ENCODE peak calls at places on chromosome 1, in seven cellular contexts. X is osteocyte; Y is NCI-H1105; E is HFF-Myc; F is germinal center; G is GM04503; A is stimulated activated CD4-positive, alpha-beta T cell treated with anti-CD3 and anti-CD28 coated beads, TNF-alpha, amount 100 ng/mL, for 48 hours. I is an unnamed sample.

GRCh38 chr1:232620356-232620841 is 9.5 kb downstream of the SIPA1L2 start:
- DNase-seq in X (no peak), Y (peak; percentile 87), E (peak; percentile 32), F (no peak), G (no peak), A (no peak), I (no peak)

GRCh38 chr1:203306089-203306969 is 1.0 kb downstream of the BTG2 start:
- DNase-seq in X (peak; percentile 94), Y (peak; percentile 85), E (peak; percentile 77), F (no peak), G (peak; percentile 52), A (no peak), I (peak; percentile 70)

GRCh38 chr1:220767312-220768126 is 19.2 kb upstream of the MTARC1 start:
- DNase-seq in X (no peak), Y (no peak), E (no peak), F (no peak), G (no peak), A (no peak), I (no peak)

GRCh38 chr1:65980241-65980640 is 187.5 kb downstream of the PDE4B start:
- DNase-seq in X (no peak), Y (no peak), E (no peak), F (no peak), G (no peak), A (no peak), I (no peak)

GRCh38 chr1:99887890-99888289 is 37.7 kb downstream of the AGL start:
- DNase-seq in X (no peak), Y (no peak), E (no peak), F (no peak), G (no peak), A (no peak), I (no peak)

GRCh38 chr1:212721388-212722247 is 22.0 kb upstream of the BATF3 start:
- DNase-seq in X (no peak), Y (no peak), E (peak; percentile 59), F (no peak), G (peak; percentile 61), A (no peak), I (no peak)

GRCh38 chr1:59446257-59446901 is 149.5 kb downstream of the FGGY start:
- DNase-seq in X (no peak), Y (no peak), E (no peak), F (no peak), G (peak; percentile 74), A (no peak), I (no peak)

GRCh38 chr1:94801919-94802546 is 18.1 kb upstream of the SLC44A3 start:
- DNase-seq in X (no peak), Y (peak; percentile 48), E (peak; percentile 72), F (no peak), G (peak; percentile 66), A (no peak), I (peak; percentile 66)

GRCh38 chr1:19925342-19926070 is 2.1 kb upstream of the PLA2G2E start:
- DNase-seq in X (no peak), Y (no peak), E (no peak), F (no peak), G (no peak), A (no peak), I (no peak)

GRCh38 chr1:18531503-18531845 is 50.7 kb downstream of the KLHDC7A start:
- DNase-seq in X (peak; percentile 57), Y (no peak), E (no peak), F (no peak), G (no peak), A (no peak), I (no peak)

GRCh38 chr1:185155600-185156320 is 993 bp downstream of the TRMT1L start:
- DNase-seq in X (no peak), Y (no peak), E (no peak), F (peak; percentile 13), G (no peak), A (no peak), I (no peak)

GRCh38 chr1:154727409-154727808 is 119.4 kb upstream of the ADAR start:
- DNase-seq in X (no peak), Y (no peak), E (no peak), F (no peak), G (no peak), A (no peak), I (no peak)

GRCh38 chr1:182054698-182055326 is 6.7 kb downstream of the ZNF648 start:
- DNase-seq in X (no peak), Y (peak; percentile 62), E (no peak), F (peak; percentile 22), G (no peak), A (peak; percentile 65), I (no peak)

GRCh38 chr1:24045766-24046165 is 65.6 kb upstream of the SRSF10 start:
- DNase-seq in X (no peak), Y (no peak), E (no peak), F (no peak), G (no peak), A (no peak), I (no peak)

GRCh38 chr1:114671011-114671938 is 1.4 kb upstream of the DENND2C start:
- DNase-seq in X (no peak), Y (peak; percentile 1), E (no peak), F (peak; percentile 24), G (no peak), A (no peak), I (no peak)

GRCh38 chr1:90474731-90475130 is 242.4 kb downstream of the BARHL2 start:
- DNase-seq in X (no peak), Y (no peak), E (no peak), F (no peak), G (no peak), A (no peak), I (no peak)

GRCh38 chr1:869499-870244 is 54.1 kb upstream of the SAMD11 start:
- DNase-seq in X (peak; percentile 90), Y (no peak), E (no peak), F (peak; percentile 82), G (no peak), A (peak; percentile 72), I (no peak)

GRCh38 chr1:55827350-55827749 is 612.2 kb upstream of the USP24 start:
- DNase-seq in X (no peak), Y (no peak), E (peak; percentile 87), F (no peak), G (peak; percentile 94), A (no peak), I (peak; percentile 89)

GRCh38 chr1:41722184-41722583 is 196.5 kb downstream of the HIVEP3 start:
- DNase-seq in X (no peak), Y (no peak), E (no peak), F (no peak), G (no peak), A (no peak), I (no peak)

GRCh38 chr1:51044834-51045233 is 57.2 kb upstream of the C1orf185 start:
- DNase-seq in X (no peak), Y (no peak), E (no peak), F (no peak), G (no peak), A (no peak), I (no peak)

GRCh38 chr1:12692967-12693782 is 22.7 kb upstream of the AADACL3 start:
- DNase-seq in X (no peak), Y (no peak), E (no peak), F (no peak), G (no peak), A (no peak), I (no peak)

GRCh38 chr1:101128211-101128727 is 102.7 kb upstream of the DPH5 start:
- DNase-seq in X (no peak), Y (no peak), E (no peak), F (peak; percentile 37), G (no peak), A (no peak), I (no peak)

GRCh38 chr1:227312364-227313025 is 5.8 kb downstream of the CDC42BPA start:
- DNase-seq in X (no peak), Y (no peak), E (no peak), F (no peak), G (no peak), A (no peak), I (no peak)

GRCh38 chr1:114105401-114105979 is 48.2 kb downstream of the SYT6 start:
- DNase-seq in X (no peak), Y (no peak), E (peak; percentile 11), F (no peak), G (no peak), A (no peak), I (no peak)

GRCh38 chr1:212503714-212504113 is 71.0 kb downstream of the NENF start:
- DNase-seq in X (no peak), Y (no peak), E (no peak), F (no peak), G (no peak), A (no peak), I (no peak)